ENCODE peak calls at places on chromosomes 6 and 20, in six cellular contexts. F is choroid plexus epithelial cell; Q is amniotic stem cell; S is naive thymus-derived CD8-positive, alpha-beta T cell; R is AG04450; P is NCI-H446. V is an unnamed sample.

GRCh38 chr6:77217896-77218295 is 245.4 kb downstream of the HTR1B start:
- DNase-seq in F (no peak), Q (no peak), S (no peak), R (no peak), P (no peak), V (no peak)

GRCh38 chr20:38249536-38250310 is 10.8 kb downstream of the KIAA1755 start:
- DNase-seq in F (no peak), Q (no peak), S (no peak), R (no peak), P (no peak), V (no peak)

GRCh38 chr20:63536997-63537524 is at the start of gene PTK6:
- DNase-seq in F (no peak), Q (no peak), S (no peak), R (no peak), P (no peak), V (no peak)

GRCh38 chr6:3108746-3109414 is 9.6 kb upstream of the BPHL start:
- DNase-seq in F (no peak), Q (no peak), S (no peak), R (no peak), P (no peak), V (no peak)

GRCh38 chr20:50331469-50332251 is 141.0 kb downstream of the CEBPB start:
- DNase-seq in F (no peak), Q (no peak), S (no peak), R (no peak), P (no peak), V (no peak)

GRCh38 chr6:126285871-126286270 is 54.0 kb upstream of the CENPW start:
- DNase-seq in F (no peak), Q (no peak), S (no peak), R (no peak), P (no peak), V (no peak)

GRCh38 chr6:155524249-155524651 is 68.6 kb upstream of the NOX3 start:
- DNase-seq in F (peak; percentile 47), Q (no peak), S (no peak), R (no peak), P (no peak), V (no peak)

GRCh38 chr6:133512410-133513016 is 271.4 kb downstream of the EYA4 start:
- DNase-seq in F (peak; percentile 82), Q (peak; percentile 31), S (no peak), R (peak; percentile 13), P (peak; percentile 40), V (peak; percentile 11)

GRCh38 chr20:37903317-37904007 is 535 bp downstream of the VSTM2L start:
- DNase-seq in F (no peak), Q (no peak), S (no peak), R (no peak), P (no peak), V (no peak)

GRCh38 chr20:19071442-19071717 is 141.1 kb upstream of the SLC24A3 start:
- DNase-seq in F (no peak), Q (no peak), S (no peak), R (no peak), P (no peak), V (peak; percentile 26)

GRCh38 chr20:59153832-59154231 is 9.8 kb upstream of the ZNF831 start:
- DNase-seq in F (no peak), Q (no peak), S (no peak), R (no peak), P (no peak), V (no peak)

GRCh38 chr6:16766043-16766521 is 4.8 kb upstream of the ATXN1 start:
- DNase-seq in F (peak; percentile 58), Q (peak; percentile 70), S (no peak), R (no peak), P (no peak), V (no peak)

GRCh38 chr6:44256291-44257006 is 879 bp downstream of the SLC35B2 start:
- DNase-seq in F (no peak), Q (no peak), S (no peak), R (no peak), P (no peak), V (no peak)

GRCh38 chr20:23889775-23890187 is 10.2 kb upstream of the CST5 start:
- DNase-seq in F (peak; percentile 80), Q (peak; percentile 30), S (peak; percentile 81), R (peak; percentile 2), P (no peak), V (peak; percentile 39)

GRCh38 chr6:88164061-88164460 is 2.1 kb downstream of the CNR1 start:
- DNase-seq in F (no peak), Q (no peak), S (no peak), R (no peak), P (no peak), V (no peak)